ENCODE peak calls at places on chromosomes 13 and 19, in seven cellular contexts. G, J, F, T, K, V and D are unnamed samples.

GRCh38 chr19:35353635-35354034 is 4.6 kb upstream of the FFAR3 start:
- DNase-seq in J (no peak), K (no peak), F (no peak), T (no peak), V (no peak), G (peak), D (peak)

GRCh38 chr13:28449826-28450773 is 44.8 kb downstream of the FLT1 start:
- DNase-seq in J (no peak), K (no peak), T (no peak), F (no peak), G (no peak), V (no peak), D (no peak)

GRCh38 chr13:48165727-48166126 is 67.3 kb upstream of the ITM2B start:
- DNase-seq in T (no peak), K (no peak), J (no peak), V (peak), G (no peak), F (no peak), D (no peak)

GRCh38 chr13:89363144-89363543 is 1692.0 kb downstream of the SLITRK5 start:
- DNase-seq in V (no peak), K (no peak), T (no peak), G (peak), J (no peak), F (no peak), D (no peak)

GRCh38 chr13:91690944-91691343 is 292.5 kb downstream of the GPC5 start:
- DNase-seq in V (no peak), J (no peak), K (no peak), T (no peak), F (no peak), G (no peak), D (no peak)

GRCh38 chr19:41540041-41540695 is 35.8 kb upstream of the CEACAM21 start:
- DNase-seq in K (no peak), T (no peak), G (no peak), V (no peak), J (no peak), F (no peak), D (no peak)

GRCh38 chr19:6471076-6471475 is 7.0 kb downstream of the CRB3 start:
- DNase-seq in T (peak), K (no peak), J (no peak), G (no peak), V (no peak), F (no peak), D (no peak)

GRCh38 chr19:55809381-55810058 is 22.3 kb downstream of the NLRP11 start:
- DNase-seq in J (no peak), F (no peak), T (no peak), K (peak), V (peak), G (peak), D (peak)

GRCh38 chr13:112062619-112063308 is 4.2 kb upstream of the SOX1 start:
- DNase-seq in T (peak), F (no peak), K (no peak), V (no peak), G (no peak), J (no peak), D (no peak)

GRCh38 chr19:49408816-49409440 is 14.3 kb downstream of the PTH2 start:
- DNase-seq in F (no peak), T (peak), G (peak), V (peak), J (no peak), K (no peak), D (no peak)

GRCh38 chr13:29861694-29862110 is 11.3 kb upstream of the UBL3 start:
- DNase-seq in J (no peak), K (peak), F (no peak), T (peak), G (no peak), V (peak), D (peak)

GRCh38 chr19:7669641-7670040 is 792 bp downstream of the RETN start:
- DNase-seq in T (peak), F (no peak), G (no peak), J (no peak), K (no peak), V (no peak), D (no peak)

GRCh38 chr19:12757544-12758274 is 6.1 kb downstream of the BEST2 start:
- DNase-seq in F (no peak), V (peak), J (no peak), G (peak), K (no peak), T (peak), D (peak)

GRCh38 chr13:74217816-74218215 is 83.6 kb upstream of the KLF12 start:
- DNase-seq in T (no peak), J (no peak), K (no peak), G (no peak), F (no peak), V (no peak), D (no peak)

GRCh38 chr13:31894931-31895330 is 136.6 kb upstream of the FRY start:
- DNase-seq in J (no peak), V (no peak), K (no peak), F (no peak), T (no peak), G (no peak), D (no peak)

GRCh38 chr19:6731822-6732221 is 5.6 kb downstream of the GPR108 start:
- DNase-seq in J (no peak), K (no peak), G (no peak), F (no peak), V (no peak), T (peak), D (no peak)

GRCh38 chr13:98504371-98504963 is 72.4 kb downstream of the STK24 start:
- DNase-seq in V (no peak), G (no peak), T (no peak), K (no peak), F (no peak), J (no peak), D (no peak)

GRCh38 chr19:30089086-30089665 is 147.1 kb downstream of the URI1 start:
- DNase-seq in T (peak), F (no peak), K (no peak), G (no peak), V (no peak), J (no peak), D (no peak)

GRCh38 chr13:50788551-50788950 is 54.9 kb downstream of the DLEU7 start:
- DNase-seq in J (no peak), T (peak), F (no peak), K (no peak), G (no peak), V (peak), D (no peak)

GRCh38 chr19:9644472-9644871 is 23.4 kb upstream of the ZNF561 start:
- DNase-seq in G (no peak), F (no peak), J (no peak), V (no peak), T (no peak), K (no peak), D (no peak)

GRCh38 chr13:36475468-36475867 is 43.2 kb downstream of the CCNA1 start:
- DNase-seq in F (no peak), T (no peak), K (no peak), J (no peak), G (peak), V (peak), D (peak)
- TF ChIP-seq CTCF in F (no peak), T (no peak), K (no peak), J (no peak), G (peak), V (peak), D (peak)

DNA sequence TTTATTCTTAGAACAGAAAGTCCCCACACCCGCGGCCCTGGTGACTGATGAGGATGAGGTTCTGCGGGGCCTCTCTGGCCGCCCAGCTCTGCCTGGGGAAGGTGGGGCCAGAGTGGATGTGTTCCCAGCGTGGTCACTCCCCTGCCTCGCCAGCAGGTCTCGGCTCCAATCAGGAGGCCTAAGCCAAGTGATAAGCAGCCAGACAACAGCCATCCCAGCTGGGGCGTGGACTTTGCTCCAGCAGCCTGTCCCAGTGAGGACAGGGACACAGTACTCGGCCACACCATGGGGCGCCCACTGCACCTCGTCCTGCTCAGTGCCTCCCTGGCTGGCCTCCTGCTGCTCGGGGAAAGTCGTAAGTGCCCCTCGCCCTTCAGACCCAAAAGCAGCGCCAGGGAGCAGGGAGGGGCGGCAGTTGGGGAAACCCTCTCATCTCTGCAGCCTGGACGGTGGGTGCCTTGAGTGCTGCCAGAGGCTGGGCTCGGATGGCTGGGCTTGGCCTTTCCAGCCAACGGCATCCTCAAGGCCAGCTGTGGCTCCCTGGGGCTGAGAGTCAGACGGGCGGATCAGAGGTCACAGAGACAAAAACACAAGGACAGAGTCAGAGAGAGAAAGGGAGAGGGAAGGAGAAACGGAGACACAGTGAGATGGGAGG is at the start of gene F10:
- DNase-seq in G (peak), F (no peak), J (no peak), V (no peak), K (peak), T (peak), D (peak)
- H3K4me3 ChIP-seq in G (no peak), F (peak), J (peak), V (no peak), K (no peak), T (no peak), D (peak)

DNA sequence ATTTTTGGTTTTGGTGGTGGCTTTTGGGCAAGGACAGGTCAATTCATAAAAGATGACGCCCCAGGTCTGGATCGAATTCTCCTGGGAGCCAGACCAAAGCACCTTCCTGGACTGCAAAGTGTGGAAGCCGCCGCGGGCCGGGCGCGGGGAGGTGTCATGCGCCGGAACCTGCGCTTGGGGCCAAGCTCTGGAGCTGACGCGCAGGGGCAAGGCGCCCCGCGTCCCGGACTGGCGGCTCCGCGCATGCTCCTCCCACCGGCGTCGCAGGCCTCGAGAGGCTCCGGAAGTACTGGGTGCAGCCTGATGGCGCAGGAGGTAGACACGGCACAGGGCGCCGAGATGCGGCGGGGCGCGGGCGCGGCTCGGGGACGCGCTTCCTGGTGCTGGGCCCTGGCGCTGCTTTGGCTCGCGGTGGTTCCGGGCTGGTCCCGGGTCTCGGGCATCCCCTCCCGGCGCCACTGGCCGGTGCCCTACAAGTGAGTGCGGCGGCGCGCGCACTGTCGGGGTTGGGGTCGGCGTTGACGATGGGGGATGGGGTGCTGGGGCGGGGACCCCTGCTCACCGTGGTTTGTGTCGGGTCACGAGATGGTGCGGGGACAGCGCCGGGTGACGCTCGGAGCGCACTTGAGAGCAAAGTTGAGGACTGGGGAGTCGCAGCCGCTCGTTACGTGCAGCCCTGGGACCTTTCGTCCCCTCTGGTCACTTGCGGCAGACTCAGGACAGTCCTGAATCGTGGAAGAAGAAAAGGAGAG is at the start of gene CLN5:
- DNase-seq in F (peak), T (peak), V (peak), G (peak), K (peak), J (peak), D (peak)
- TF ChIP-seq CTCF in F (peak), T (no peak), V (no peak), G (no peak), K (no peak), J (no peak), D (no peak)

GRCh38 chr13:55652657-55653056 is 1488.1 kb upstream of the PRR20A start:
- DNase-seq in K (no peak), F (no peak), T (no peak), G (no peak), J (no peak), V (no peak), D (no peak)

GRCh38 chr13:55649485-55649884 is 1491.2 kb upstream of the PRR20A start:
- DNase-seq in F (no peak), G (no peak), J (no peak), V (no peak), T (no peak), K (no peak), D (no peak)

GRCh38 chr13:55654243-55654642 is 1486.5 kb upstream of the PRR20A start:
- DNase-seq in K (no peak), J (no peak), F (no peak), T (no peak), G (no peak), V (no peak), D (no peak)

GRCh38 chr13:55653497-55653896 is 1487.2 kb upstream of the PRR20A start:
- DNase-seq in J (no peak), T (no peak), V (no peak), K (no peak), G (no peak), F (no peak), D (no peak)
- H3K4me3 ChIP-seq in J (no peak), T (no peak), V (no peak), K (no peak), G (no peak), F (no peak), D (no peak)

GRCh38 chr19:16659464-16659831 is 496 bp downstream of the SMIM7 start:
- DNase-seq in G (no peak), T (no peak), J (peak), K (no peak), V (no peak), F (no peak), D (no peak)

GRCh38 chr19:16657384-16657783 is 2.6 kb downstream of the SMIM7 start:
- DNase-seq in K (no peak), F (no peak), J (no peak), T (no peak), G (no peak), V (no peak), D (no peak)

GRCh38 chr19:16661480-16662034 is 618 bp downstream of the TMEM38A start:
- DNase-seq in K (no peak), J (peak), G (peak), T (peak), V (no peak), F (peak), D (no peak)

GRCh38 chr19:16660763-16661479 is at the start of gene TMEM38A:
- DNase-seq in T (peak), K (no peak), J (peak), V (peak), G (peak), F (no peak), D (no peak)

GRCh38 chr19:16659832-16660708 is at the start of gene SMIM7:
- DNase-seq in K (peak), G (peak), V (peak), F (peak), T (peak), J (peak), D (peak)
- TF ChIP-seq CTCF in K (no peak), G (peak), V (no peak), F (no peak), T (no peak), J (peak), D (no peak)

DNA sequence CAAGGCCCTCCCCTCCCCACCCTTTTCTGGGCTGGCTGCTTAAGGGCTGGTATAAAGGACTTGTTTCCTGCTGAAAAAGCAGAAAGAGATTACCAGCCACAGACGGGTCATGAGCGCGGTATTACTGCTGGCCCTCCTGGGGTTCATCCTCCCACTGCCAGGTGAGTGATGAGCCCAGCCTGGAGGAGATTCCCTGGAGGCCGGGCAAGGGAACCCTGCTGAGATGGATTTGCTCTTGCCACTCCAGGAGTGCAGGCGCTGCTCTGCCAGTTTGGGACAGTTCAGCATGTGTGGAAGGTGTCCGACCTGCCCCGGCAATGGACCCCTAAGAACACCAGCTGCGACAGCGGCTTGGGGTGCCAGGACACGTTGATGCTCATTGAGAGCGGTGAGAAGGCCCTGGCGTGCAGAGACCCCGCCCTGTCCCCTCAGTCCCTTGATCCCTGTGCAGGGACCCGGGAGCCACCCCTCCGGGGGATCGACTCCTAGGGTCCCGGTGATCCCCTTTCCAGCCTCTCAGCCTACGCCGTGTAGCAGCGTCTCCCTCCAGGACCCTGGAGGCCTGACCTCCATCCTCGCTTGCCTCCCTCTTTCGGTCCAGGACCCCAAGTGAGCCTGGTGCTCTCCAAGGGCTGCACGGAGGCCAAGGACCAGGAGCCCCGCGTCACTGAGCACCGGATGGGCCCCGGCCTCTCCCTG is at the start of gene CD177:
- DNase-seq in K (no peak), F (no peak), J (no peak), V (no peak), T (no peak), G (no peak), D (no peak)
- H3K4me3 ChIP-seq in K (no peak), F (no peak), J (no peak), V (no peak), T (no peak), G (no peak), D (no peak)

DNA sequence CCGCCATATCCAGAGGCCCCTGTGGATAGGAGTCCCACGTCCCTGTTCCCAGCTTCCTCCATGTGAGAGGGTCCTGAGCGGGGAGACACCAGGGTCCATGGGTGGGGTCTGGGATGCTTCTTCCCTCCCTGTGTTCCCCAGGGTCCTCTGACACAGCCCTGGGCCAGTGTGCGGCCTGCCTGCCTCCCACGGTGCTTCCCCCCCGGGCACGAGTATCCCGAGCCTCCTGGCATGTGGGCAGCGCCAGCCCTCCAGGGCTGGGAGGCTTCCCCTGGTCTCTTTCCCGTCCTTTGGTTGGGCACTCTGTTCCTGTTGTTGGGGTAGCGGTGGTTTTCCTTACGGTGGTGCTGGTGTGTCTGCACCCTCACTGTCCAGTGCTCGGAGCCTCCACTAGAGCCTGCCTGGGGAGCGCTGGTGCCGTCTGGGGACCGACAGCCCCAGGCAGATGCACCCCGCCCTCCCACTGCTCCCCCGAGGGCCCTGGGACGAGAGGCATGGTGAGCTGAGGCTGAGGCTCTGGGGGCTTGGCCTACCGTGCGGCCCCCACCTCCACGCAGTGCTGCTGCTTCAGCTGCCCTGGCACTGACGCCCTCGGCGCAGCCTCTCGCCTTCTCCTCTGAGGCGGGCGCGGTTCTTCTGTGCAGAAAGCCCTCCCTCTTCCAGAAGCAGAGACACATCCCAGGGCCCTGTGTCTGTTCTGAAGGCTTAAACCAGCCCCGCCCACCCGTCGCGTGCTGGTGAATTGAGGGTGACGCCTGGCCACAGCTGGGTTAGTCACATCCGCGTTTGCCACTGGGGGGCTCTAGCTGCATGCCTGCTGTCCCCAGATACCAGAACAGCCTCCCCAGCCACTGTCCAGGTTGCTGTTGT is 27.9 kb downstream of the PLEKHJ1 start:
- DNase-seq in G (peak), F (peak), J (no peak), V (peak), T (peak), K (no peak), D (peak)
- TF ChIP-seq CTCF in G (no peak), F (no peak), J (no peak), V (no peak), T (peak), K (no peak), D (no peak)

GRCh38 chr19:37452500-37453245 is 14.6 kb downstream of the ZNF569 start:
- DNase-seq in F (no peak), J (no peak), V (no peak), K (no peak), G (no peak), T (no peak), D (no peak)
- H3K4me3 ChIP-seq in F (peak), J (no peak), V (no peak), K (no peak), G (no peak), T (no peak), D (no peak)